ENCODE peak calls at places on chromosomes 16 and 17, in ten cellular contexts. S is AML-193; F is IMR-90; X is stimulated activated CD8-positive, alpha-beta memory T cell treated with anti-CD3 and anti-CD28 coated beads, Interleukin-15, amount 100 ng/mL, for 24 hours; D is NCI-H774; O is left ventricle myocardium inferior; Q is NCI-H1105 treated with DMSO at 0.1 percent for 48 hours; A is GM18507; Z is NCI-H1092; I is activated T-cell treated with anti-CD3 and anti-CD28 coated beads, Interleukin-2, amount 50 U/mL, for 72 hours. H is an unnamed sample.

GRCh38 chr16:53732296-53732929 is 28.5 kb downstream of the FTO start:
- DNase-seq in F (peak; percentile 58), I (no peak), D (no peak), X (no peak), S (no peak), A (no peak), O (no peak), Q (no peak), Z (no peak), H (no peak)

GRCh38 chr16:13902052-13902451 is 17.9 kb upstream of the ERCC4 start:
- DNase-seq in Q (no peak), X (no peak), A (no peak), D (no peak), Z (no peak), I (no peak), S (no peak), O (no peak), F (no peak), H (no peak)

GRCh38 chr17:75102385-75102821 is 7.4 kb upstream of the ARMC7 start:
- DNase-seq in X (no peak), F (no peak), S (peak; percentile 32), I (no peak), A (no peak), Q (no peak), D (no peak), O (no peak), Z (no peak), H (no peak)

GRCh38 chr16:29983420-29984136 is 9.9 kb downstream of the TAOK2 start:
- DNase-seq in Z (no peak), F (peak; percentile 64), D (no peak), X (no peak), I (no peak), O (no peak), Q (no peak), S (no peak), A (no peak), H (no peak)

GRCh38 chr17:49509588-49509917 is 14.5 kb downstream of the NGFR start:
- DNase-seq in X (no peak), D (no peak), O (no peak), A (no peak), F (no peak), I (no peak), Z (no peak), Q (no peak), S (no peak), H (no peak)

GRCh38 chr16:29806641-29807425 is 504 bp downstream of the MAZ start:
- DNase-seq in A (no peak), Z (peak; percentile 65), D (peak; percentile 64), F (no peak), X (no peak), S (peak; percentile 26), O (peak; percentile 63), I (peak; percentile 74), Q (peak; percentile 57), H (no peak)

GRCh38 chr17:70882504-70882903 is 713.2 kb downstream of the KCNJ2 start:
- DNase-seq in X (no peak), I (no peak), D (no peak), A (no peak), S (no peak), Z (no peak), O (no peak), Q (no peak), F (no peak), H (no peak)

GRCh38 chr17:7436556-7437368 is 1.5 kb downstream of the TMEM102 start:
- DNase-seq in S (peak; percentile 51), Z (peak; percentile 62), Q (peak; percentile 83), I (peak; percentile 89), D (peak; percentile 48), X (peak; percentile 63), F (peak; percentile 75), A (peak; percentile 44), O (peak; percentile 80), H (peak; percentile 72)

GRCh38 chr16:30005341-30006094 is 5.3 kb downstream of the DOC2A start:
- DNase-seq in D (no peak), Z (no peak), I (peak; percentile 52), F (peak; percentile 31), X (no peak), Q (peak; percentile 53), O (no peak), A (peak; percentile 46), S (peak; percentile 31), H (no peak)

GRCh38 chr17:78710607-78711006 is 71.5 kb downstream of the CYTH1 start:
- DNase-seq in X (no peak), I (no peak), F (no peak), S (no peak), O (no peak), D (no peak), Z (no peak), Q (no peak), A (no peak), H (no peak)

GRCh38 chr17:21285164-21286065 is 904 bp downstream of the MAP2K3 start:
- DNase-seq in A (no peak), I (peak; percentile 19), X (no peak), F (peak; percentile 51), Q (peak; percentile 26), Z (no peak), S (no peak), O (no peak), D (no peak), H (no peak)

GRCh38 chr17:10099051-10099571 is 99.3 kb downstream of the GAS7 start:
- DNase-seq in O (no peak), Z (no peak), D (no peak), S (no peak), X (no peak), Q (no peak), I (no peak), F (peak; percentile 57), A (no peak), H (no peak)

GRCh38 chr17:29933379-29933778 is 3.4 kb upstream of the SSH2 start:
- DNase-seq in S (no peak), Q (peak; percentile 13), I (no peak), A (no peak), D (no peak), X (no peak), F (peak; percentile 43), Z (no peak), O (no peak), H (no peak)

GRCh38 chr16:2830355-2830695 is 222 bp downstream of the ZG16B start:
- DNase-seq in Q (no peak), D (no peak), S (no peak), I (no peak), O (no peak), X (no peak), F (no peak), A (no peak), Z (no peak), H (no peak)

GRCh38 chr17:46832306-46832895 is 13.9 kb upstream of the WNT3 start:
- DNase-seq in F (no peak), Q (no peak), A (no peak), X (no peak), Z (no peak), D (no peak), O (no peak), I (no peak), S (no peak), H (no peak)

GRCh38 chr17:79800325-79801155 is 3.7 kb upstream of the CBX8 start:
- DNase-seq in S (no peak), A (no peak), I (peak; percentile 71), D (peak; percentile 66), X (no peak), F (peak; percentile 39), Q (peak; percentile 31), Z (no peak), O (no peak), H (no peak)

GRCh38 chr16:27721548-27722265 is 171.8 kb downstream of the KATNIP start:
- DNase-seq in O (peak; percentile 77), D (no peak), Z (no peak), S (no peak), F (peak; percentile 78), A (no peak), Q (no peak), X (no peak), I (no peak), H (no peak)

GRCh38 chr17:37701424-37702020 is 43.3 kb downstream of the HNF1B start:
- DNase-seq in Q (no peak), I (peak; percentile 53), F (no peak), X (peak; percentile 6), S (peak; percentile 84), Z (no peak), O (no peak), D (no peak), A (peak; percentile 44), H (no peak)

GRCh38 chr16:82085380-82085779 is 50.3 kb downstream of the HSD17B2 start:
- DNase-seq in X (no peak), Q (no peak), A (no peak), O (no peak), S (no peak), D (no peak), I (no peak), F (no peak), Z (no peak), H (no peak)

GRCh38 chr17:81723651-81724209 is 11.6 kb downstream of the SLC25A10 start:
- DNase-seq in S (no peak), A (no peak), Z (no peak), Q (no peak), X (no peak), I (no peak), O (no peak), F (no peak), D (no peak), H (no peak)

GRCh38 chr17:66915204-66915611 is 49.3 kb upstream of the CACNG4 start:
- DNase-seq in D (peak; percentile 83), F (no peak), A (no peak), O (no peak), S (no peak), Z (peak; percentile 37), I (no peak), Q (peak; percentile 19), X (no peak), H (no peak)

H was measured in epithelial cell of prostate.